ENCODE peak calls at places on chromosomes 1 and 21, in nine cellular contexts. S, B, F, E, I, T, R, V and Q are unnamed samples.
A peak's percentile ranks its signal among the peaks of the same experiment; 100 is the strongest.

GRCh38 chr1:77056525-77056924 is 162.7 kb downstream of the PIGK start:
- DNase-seq in B (no peak), R (no peak), I (no peak), T (no peak), E (no peak), F (no peak), V (no peak), S (no peak), Q (no peak)

GRCh38 chr1:156376146-156376545 is 7.1 kb downstream of the RHBG start:
- DNase-seq in B (peak; percentile 69), T (no peak), S (no peak), R (no peak), E (no peak), I (no peak), V (no peak), F (no peak), Q (no peak)

GRCh38 chr1:59172693-59173092 is 124.2 kb upstream of the FGGY start:
- DNase-seq in I (peak; percentile 18), F (no peak), E (no peak), S (no peak), B (no peak), R (no peak), T (no peak), V (no peak), Q (no peak)

GRCh38 chr1:202850593-202851362 is 38.2 kb downstream of the RABIF start:
- DNase-seq in S (no peak), T (no peak), B (no peak), E (no peak), V (no peak), R (no peak), I (no peak), F (no peak), Q (peak; percentile 72)

GRCh38 chr1:203390298-203390697 is 39.4 kb upstream of the FMOD start:
- DNase-seq in F (no peak), I (no peak), R (no peak), V (no peak), T (no peak), S (no peak), E (no peak), B (peak; percentile 40), Q (no peak)

GRCh38 chr1:96538883-96539282 is 182.7 kb upstream of the PTBP2 start:
- DNase-seq in B (peak; percentile 99), F (peak; percentile 90), V (no peak), E (peak; percentile 87), I (peak; percentile 31), R (peak; percentile 90), S (no peak), T (peak; percentile 20), Q (no peak)

GRCh38 chr1:76240321-76240720 is 165.8 kb downstream of the ST6GALNAC3 start:
- DNase-seq in T (no peak), B (no peak), S (no peak), I (no peak), E (no peak), V (no peak), F (peak; percentile 36), R (no peak), Q (no peak)

GRCh38 chr1:21046132-21046531 is 130.6 kb downstream of the EIF4G3 start:
- DNase-seq in I (no peak), V (no peak), B (no peak), T (no peak), R (no peak), E (no peak), F (no peak), S (no peak), Q (no peak)

GRCh38 chr1:89633745-89634625 is 1.1 kb downstream of the LRRC8C start:
- DNase-seq in I (peak; percentile 19), B (peak; percentile 53), F (peak; percentile 47), V (no peak), T (no peak), E (no peak), S (peak; percentile 78), R (peak; percentile 51), Q (no peak)

GRCh38 chr1:65310078-65310587 is 790 bp downstream of the DNAJC6 start:
- DNase-seq in I (no peak), R (no peak), B (no peak), E (no peak), S (no peak), F (no peak), V (peak; percentile 63), T (no peak), Q (no peak)

GRCh38 chr1:24505816-24506215 is 3.2 kb downstream of the RCAN3 start:
- DNase-seq in I (no peak), B (no peak), E (no peak), F (no peak), S (no peak), V (no peak), R (no peak), T (no peak), Q (no peak)

GRCh38 chr1:24503003-24503751 is 541 bp downstream of the RCAN3 start:
- DNase-seq in E (no peak), I (peak; percentile 40), B (no peak), T (no peak), V (no peak), F (no peak), R (no peak), S (peak; percentile 83), Q (peak; percentile 19)

GRCh38 chr1:24504560-24504959 is 1.9 kb downstream of the RCAN3 start:
- DNase-seq in S (no peak), T (no peak), F (no peak), I (no peak), B (no peak), E (no peak), V (no peak), R (no peak), Q (no peak)

GRCh38 chr1:24502168-24503002 is at the start of gene RCAN3:
- DNase-seq in V (peak; percentile 97), E (no peak), F (peak; percentile 83), T (peak; percentile 6), R (peak; percentile 83), I (peak; percentile 89), B (peak; percentile 68), S (peak; percentile 97), Q (peak; percentile 89)

DNA sequence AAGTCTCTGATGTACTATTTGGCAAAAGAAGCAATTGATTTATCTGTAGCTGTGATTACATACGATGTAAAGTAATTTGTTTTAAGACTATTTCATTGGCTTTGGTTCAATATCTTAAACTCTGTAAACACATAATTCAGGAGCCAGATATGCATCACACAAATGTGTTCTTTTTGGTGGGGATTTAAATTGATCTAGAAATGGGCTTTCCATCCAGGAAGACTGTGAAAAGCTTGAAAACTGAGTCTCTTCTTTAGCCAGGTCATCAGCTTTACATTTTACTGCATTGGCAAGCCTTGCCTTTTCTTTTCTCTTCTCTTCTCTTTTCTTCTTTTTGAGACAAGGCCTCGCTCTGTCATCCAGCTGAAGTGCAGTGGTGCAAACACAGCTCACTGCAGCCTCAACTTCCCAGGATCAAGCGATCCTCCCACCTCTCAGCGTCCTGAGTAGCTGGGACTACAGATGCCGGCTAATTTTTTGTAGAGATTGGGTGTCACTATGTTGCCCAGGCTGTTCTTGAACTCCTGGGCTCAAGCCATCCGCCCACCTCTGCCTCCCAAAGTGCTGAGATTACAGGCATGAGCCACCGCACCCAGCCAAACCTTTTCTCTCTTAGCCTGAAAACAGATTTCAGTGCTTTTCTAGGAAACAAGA is 1.4 kb downstream of the RCAN3 start:
- DNase-seq in I (no peak), S (no peak), E (no peak), R (no peak), V (no peak), T (no peak), B (no peak), F (no peak), Q (no peak)
- H3K4me3 ChIP-seq in I (no peak overlapping the region), S (no peak overlapping the region), E (no peak overlapping the region), R (peak overlapping the region; percentile 76), V (peak overlapping the region; percentile 64), T (peak overlapping the region; percentile 67), B (no peak overlapping the region), F (peak overlapping the region; percentile 80), Q (peak overlapping the region; percentile 93)

GRCh38 chr1:11720523-11720922 is 15.4 kb upstream of the AGTRAP start:
- DNase-seq in I (no peak), S (no peak), F (no peak), B (no peak), T (no peak), E (no peak), R (no peak), V (no peak), Q (no peak)

GRCh38 chr1:11720033-11720376 is 15.9 kb upstream of the AGTRAP start:
- DNase-seq in I (no peak), V (no peak), E (no peak), F (no peak), B (no peak), T (no peak), R (no peak), S (no peak), Q (no peak)

GRCh38 chr1:11721301-11721700 is 14.6 kb upstream of the AGTRAP start:
- DNase-seq in S (no peak), B (no peak), V (no peak), T (no peak), R (no peak), F (no peak), E (no peak), I (no peak), Q (no peak)

GRCh38 chr1:11714831-11715574 is 20.9 kb upstream of the AGTRAP start:
- DNase-seq in R (no peak), V (no peak), I (no peak), B (no peak), T (no peak), F (no peak), S (no peak), E (no peak), Q (no peak)

GRCh38 chr1:11719313-11720032 is 16.5 kb upstream of the AGTRAP start:
- DNase-seq in S (peak; percentile 97), V (peak; percentile 93), E (no peak), R (peak; percentile 60), B (peak; percentile 76), T (peak; percentile 63), I (peak; percentile 93), F (peak; percentile 46), Q (peak; percentile 94)
- H3K4me3 ChIP-seq in S (peak overlapping the region; percentile 52), V (peak overlapping the region; percentile 42), E (peak overlapping the region; percentile 21), R (peak overlapping the region; percentile 14), B (no peak overlapping the region), T (peak overlapping the region; percentile 66), I (no peak overlapping the region), F (peak overlapping the region; percentile 42), Q (peak overlapping the region; percentile 41)

DNA sequence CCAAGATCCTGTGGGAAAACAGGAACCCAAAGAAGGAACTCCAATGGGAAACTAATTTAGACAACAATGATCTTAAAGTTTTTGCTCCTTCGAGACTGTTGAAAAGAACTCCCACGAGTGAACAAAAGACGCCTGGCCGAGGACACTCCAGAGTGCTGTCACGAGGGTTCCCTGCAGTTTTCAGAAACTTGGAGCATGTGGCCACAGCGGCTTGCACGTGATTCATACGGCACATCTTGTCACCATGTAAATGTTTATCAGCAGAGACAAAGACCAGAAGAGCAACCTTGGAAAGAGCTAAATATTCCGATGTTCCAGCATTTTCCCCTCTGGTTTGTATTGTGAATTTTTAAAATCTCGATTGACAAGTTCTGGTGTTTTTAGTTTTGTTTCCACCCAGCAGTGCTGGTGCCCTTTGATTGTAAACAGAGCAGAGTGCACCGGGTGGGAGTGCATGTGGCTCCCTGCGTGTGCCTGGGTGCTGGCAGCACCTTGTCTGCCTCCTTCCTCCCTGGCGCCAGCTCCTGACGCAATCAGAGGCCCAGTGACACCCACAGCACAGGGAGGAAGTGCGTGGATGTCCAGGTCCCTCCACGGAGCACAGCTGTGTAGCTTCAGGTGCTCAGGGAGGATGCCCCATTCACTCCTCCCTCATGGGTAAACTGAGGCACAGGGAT is 23.0 kb downstream of the LRRC3 start:
- DNase-seq in R (no peak), T (no peak), E (no peak), I (no peak), S (peak; percentile 37), F (no peak), B (no peak), V (no peak), Q (peak; percentile 54)
- H3K4me3 ChIP-seq in R (no peak overlapping the region), T (no peak overlapping the region), E (no peak overlapping the region), I (no peak overlapping the region), S (no peak overlapping the region), F (no peak overlapping the region), B (no peak overlapping the region), V (no peak overlapping the region), Q (no peak overlapping the region)

GRCh38 chr21:44062380-44062779 is 44.8 kb upstream of the PWP2 start:
- DNase-seq in I (no peak), V (no peak), R (no peak), E (no peak), T (no peak), S (no peak), B (no peak), F (no peak), Q (no peak)
- H3K4me3 ChIP-seq in I (no peak overlapping the region), V (no peak overlapping the region), R (no peak overlapping the region), E (no peak overlapping the region), T (no peak overlapping the region), S (no peak overlapping the region), B (no peak overlapping the region), F (no peak overlapping the region), Q (no peak overlapping the region)